ENCODE peak calls at places on chromosomes 11 and 22, in six cellular contexts. E, I, C, H, O and G are unnamed samples.

GRCh38 chr11:76077575-76078150 is 128.6 kb downstream of the WNT11 start:
- DNase-seq in E (peak; percentile 15), I (no peak), C (no peak), H (no peak), O (no peak), G (no peak)

GRCh38 chr11:2701230-2701629 is 1.4 kb upstream of the KCNQ1OT1 start:
- DNase-seq in E (no peak), I (no peak), C (no peak), H (no peak), O (no peak), G (no peak)

GRCh38 chr11:77205467-77206263 is 77.6 kb downstream of the MYO7A start:
- DNase-seq in E (no peak), I (no peak), C (no peak), H (no peak), O (no peak), G (no peak)

GRCh38 chr11:2298131-2298794 is 3.5 kb downstream of the C11orf21 start:
- DNase-seq in E (no peak), I (no peak), C (no peak), H (no peak), O (no peak), G (no peak)

GRCh38 chr11:80773919-80774318 is 1333.1 kb upstream of the TENM4 start:
- DNase-seq in E (no peak), I (no peak), C (no peak), H (no peak), O (no peak), G (no peak)

GRCh38 chr22:19871845-19872778 is 17.4 kb upstream of the GNB1L start:
- DNase-seq in E (no peak), I (no peak), C (no peak), H (no peak), O (no peak), G (no peak)

GRCh38 chr11:63837719-63838118 is 1.2 kb upstream of the MARK2 start:
- DNase-seq in E (no peak), I (peak; percentile 66), C (no peak), H (no peak), O (no peak), G (no peak)

GRCh38 chr11:58573451-58574104 is 2.1 kb downstream of the LPXN start:
- DNase-seq in E (peak; percentile 85), I (peak; percentile 48), C (no peak), H (peak; percentile 61), O (no peak), G (peak; percentile 65)